ENCODE peak calls at places on chromosomes 3 and 15, in six cellular contexts. One of them, this sample, is unnamed.

GRCh38 chr15:22850055-22850454 is 11.6 kb downstream of the NIPA2 start:
- DNase-seq in breast epithelium: no peak
- DNase-seq in astrocyte: peak
- DNase-seq in A549: no peak
- DNase-seq in fibroblast of lung: no peak
- DNase-seq in GM12865: no peak
- DNase-seq in this sample: no peak

GRCh38 chr15:80878242-80878866 is 99.2 kb downstream of the CEMIP start:
- DNase-seq in A549: no peak
- DNase-seq in GM12865: no peak
- DNase-seq in fibroblast of lung: no peak
- DNase-seq in astrocyte: no peak
- DNase-seq in breast epithelium: no peak
- DNase-seq in this sample: no peak

GRCh38 chr3:139468407-139468806 is 7.9 kb downstream of the RBP2 start:
- DNase-seq in A549: no peak
- DNase-seq in astrocyte: no peak
- DNase-seq in GM12865: no peak
- DNase-seq in fibroblast of lung: no peak
- DNase-seq in breast epithelium: no peak
- DNase-seq in this sample: no peak

GRCh38 chr15:62844564-62845235 is 197.8 kb upstream of the TPM1 start:
- DNase-seq in fibroblast of lung: no peak
- DNase-seq in breast epithelium: no peak
- DNase-seq in astrocyte: peak
- DNase-seq in A549: no peak
- DNase-seq in GM12865: no peak
- DNase-seq in this sample: no peak

GRCh38 chr15:56608140-56608778 is 125.0 kb downstream of the ZNF280D start:
- DNase-seq in GM12865: peak
- DNase-seq in astrocyte: peak
- DNase-seq in breast epithelium: no peak
- DNase-seq in A549: no peak
- DNase-seq in fibroblast of lung: no peak
- DNase-seq in this sample: peak

GRCh38 chr3:11155341-11156025 is 1.2 kb downstream of the HRH1 start:
- DNase-seq in fibroblast of lung: peak
- DNase-seq in astrocyte: peak
- DNase-seq in GM12865: peak
- DNase-seq in A549: peak
- DNase-seq in breast epithelium: peak
- DNase-seq in this sample: peak

GRCh38 chr15:74816624-74817369 is 4.2 kb downstream of the LMAN1L start:
- DNase-seq in A549: no peak
- DNase-seq in breast epithelium: no peak
- DNase-seq in fibroblast of lung: no peak
- DNase-seq in GM12865: no peak
- DNase-seq in astrocyte: no peak
- DNase-seq in this sample: no peak

GRCh38 chr3:37054370-37054769 is 61.1 kb downstream of the MLH1 start:
- DNase-seq in A549: peak
- DNase-seq in breast epithelium: no peak
- DNase-seq in GM12865: peak
- DNase-seq in astrocyte: peak
- DNase-seq in fibroblast of lung: peak
- DNase-seq in this sample: peak

GRCh38 chr3:150544040-150544439 is 2.3 kb downstream of the SERP1 start:
- DNase-seq in breast epithelium: no peak
- DNase-seq in astrocyte: peak
- DNase-seq in GM12865: no peak
- DNase-seq in A549: no peak
- DNase-seq in fibroblast of lung: peak
- DNase-seq in this sample: no peak

GRCh38 chr3:9347086-9347485 is 15.8 kb upstream of the THUMPD3 start:
- DNase-seq in fibroblast of lung: peak
- DNase-seq in astrocyte: peak
- DNase-seq in breast epithelium: no peak
- DNase-seq in A549: no peak
- DNase-seq in GM12865: no peak
- DNase-seq in this sample: no peak

GRCh38 chr3:63943678-63944077 is 31.5 kb upstream of the SCAANT1 start:
- DNase-seq in astrocyte: no peak
- DNase-seq in fibroblast of lung: no peak
- DNase-seq in A549: no peak
- DNase-seq in breast epithelium: no peak
- DNase-seq in GM12865: no peak
- DNase-seq in this sample: no peak

GRCh38 chr3:184336484-184337230 is 743 bp upstream of the FAM131A start:
- DNase-seq in fibroblast of lung: peak
- DNase-seq in astrocyte: peak
- DNase-seq in A549: peak
- DNase-seq in breast epithelium: peak
- DNase-seq in GM12865: no peak
- DNase-seq in this sample: no peak

GRCh38 chr15:76239786-76240185 is 71.5 kb downstream of the ETFA start:
- DNase-seq in astrocyte: peak
- DNase-seq in A549: no peak
- DNase-seq in GM12865: no peak
- DNase-seq in fibroblast of lung: no peak
- DNase-seq in breast epithelium: no peak
- DNase-seq in this sample: no peak

GRCh38 chr3:49454898-49455681 is 15.0 kb upstream of the DAG1 start:
- DNase-seq in breast epithelium: no peak
- DNase-seq in fibroblast of lung: no peak
- DNase-seq in astrocyte: no peak
- DNase-seq in GM12865: no peak
- DNase-seq in A549: no peak
- DNase-seq in this sample: no peak

GRCh38 chr3:71584216-71585061 is 911 bp upstream of the FOXP1 start:
- DNase-seq in astrocyte: peak
- DNase-seq in A549: peak
- DNase-seq in breast epithelium: peak
- DNase-seq in fibroblast of lung: peak
- DNase-seq in GM12865: peak
- DNase-seq in this sample: no peak

GRCh38 chr3:159032311-159032710 is 230.5 kb downstream of the MFSD1 start:
- DNase-seq in astrocyte: peak
- DNase-seq in breast epithelium: no peak
- DNase-seq in GM12865: no peak
- DNase-seq in fibroblast of lung: no peak
- DNase-seq in A549: no peak
- DNase-seq in this sample: no peak

GRCh38 chr3:193943200-193943599 is 192.7 kb upstream of the HES1 start:
- DNase-seq in A549: no peak
- DNase-seq in fibroblast of lung: no peak
- DNase-seq in breast epithelium: no peak
- DNase-seq in GM12865: no peak
- DNase-seq in astrocyte: no peak
- DNase-seq in this sample: no peak

GRCh38 chr3:193939527-193939926 is 196.4 kb upstream of the HES1 start:
- DNase-seq in GM12865: no peak
- DNase-seq in breast epithelium: no peak
- DNase-seq in A549: no peak
- DNase-seq in fibroblast of lung: no peak
- DNase-seq in astrocyte: no peak
- DNase-seq in this sample: no peak

GRCh38 chr3:193942516-193943055 is 193.4 kb upstream of the HES1 start:
- DNase-seq in A549: peak
- DNase-seq in fibroblast of lung: no peak
- DNase-seq in GM12865: no peak
- DNase-seq in breast epithelium: no peak
- DNase-seq in astrocyte: no peak
- DNase-seq in this sample: no peak

GRCh38 chr3:193940526-193940925 is 195.4 kb upstream of the HES1 start:
- DNase-seq in A549: no peak
- DNase-seq in breast epithelium: no peak
- DNase-seq in GM12865: no peak
- DNase-seq in fibroblast of lung: no peak
- DNase-seq in astrocyte: no peak
- DNase-seq in this sample: no peak

DNA sequence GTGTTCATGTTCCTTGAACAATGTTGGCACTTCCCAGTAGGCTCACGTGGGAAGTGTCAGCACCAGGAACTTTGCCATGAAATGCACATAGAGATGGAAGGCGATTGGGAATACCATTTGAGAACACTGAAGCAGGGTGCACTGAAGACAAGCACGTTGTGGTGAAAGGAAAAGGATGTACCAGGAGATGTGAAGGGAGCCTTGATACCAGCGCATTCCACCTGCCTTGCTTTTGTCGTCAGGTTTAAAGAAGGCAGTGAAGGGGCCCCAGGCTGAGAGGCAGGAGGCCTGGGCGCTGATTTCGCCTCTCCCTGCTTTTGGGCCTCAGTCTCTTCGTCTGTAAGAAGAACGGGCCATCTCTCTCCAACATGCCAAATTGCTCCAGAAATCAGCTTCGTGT is 194.5 kb upstream of the HES1 start:
- DNase-seq in A549: no peak
- DNase-seq in fibroblast of lung: no peak
- DNase-seq in GM12865: no peak
- DNase-seq in astrocyte: no peak
- DNase-seq in breast epithelium: no peak
- DNase-seq in this sample: no peak
- H3K4me3 ChIP-seq in A549: no peak
- H3K4me3 ChIP-seq in fibroblast of lung: no peak
- H3K4me3 ChIP-seq in GM12865: no peak
- H3K4me3 ChIP-seq in astrocyte: no peak
- H3K4me3 ChIP-seq in breast epithelium: no peak
- H3K4me3 ChIP-seq in this sample: no peak

GRCh38 chr15:84034831-84035753 is 200.5 kb upstream of the GOLGA6L4 start:
- DNase-seq in A549: peak
- DNase-seq in astrocyte: peak
- DNase-seq in fibroblast of lung: peak
- DNase-seq in GM12865: peak
- DNase-seq in breast epithelium: no peak
- DNase-seq in this sample: peak
- TF ChIP-seq CTCF in A549: peak
- TF ChIP-seq CTCF in astrocyte: peak
- TF ChIP-seq CTCF in fibroblast of lung: peak
- TF ChIP-seq CTCF in GM12865: peak
- TF ChIP-seq CTCF in breast epithelium: peak
- TF ChIP-seq CTCF in this sample: peak

GRCh38 chr3:141877911-141878310 is 1.5 kb downstream of the ATP1B3 start:
- DNase-seq in A549: peak
- DNase-seq in breast epithelium: no peak
- DNase-seq in astrocyte: peak
- DNase-seq in GM12865: peak
- DNase-seq in fibroblast of lung: peak
- DNase-seq in this sample: no peak

GRCh38 chr3:141876381-141876890 is at the start of gene ATP1B3:
- DNase-seq in GM12865: peak
- DNase-seq in fibroblast of lung: peak
- DNase-seq in breast epithelium: peak
- DNase-seq in A549: peak
- DNase-seq in astrocyte: peak
- DNase-seq in this sample: no peak

GRCh38 chr3:141878326-141878725 is 1.9 kb downstream of the ATP1B3 start:
- DNase-seq in GM12865: no peak
- DNase-seq in fibroblast of lung: no peak
- DNase-seq in breast epithelium: no peak
- DNase-seq in astrocyte: no peak
- DNase-seq in A549: no peak
- DNase-seq in this sample: no peak

GRCh38 chr3:141876891-141877561 is 583 bp downstream of the ATP1B3 start:
- DNase-seq in breast epithelium: peak
- DNase-seq in fibroblast of lung: peak
- DNase-seq in A549: peak
- DNase-seq in astrocyte: peak
- DNase-seq in GM12865: peak
- DNase-seq in this sample: no peak

DNA sequence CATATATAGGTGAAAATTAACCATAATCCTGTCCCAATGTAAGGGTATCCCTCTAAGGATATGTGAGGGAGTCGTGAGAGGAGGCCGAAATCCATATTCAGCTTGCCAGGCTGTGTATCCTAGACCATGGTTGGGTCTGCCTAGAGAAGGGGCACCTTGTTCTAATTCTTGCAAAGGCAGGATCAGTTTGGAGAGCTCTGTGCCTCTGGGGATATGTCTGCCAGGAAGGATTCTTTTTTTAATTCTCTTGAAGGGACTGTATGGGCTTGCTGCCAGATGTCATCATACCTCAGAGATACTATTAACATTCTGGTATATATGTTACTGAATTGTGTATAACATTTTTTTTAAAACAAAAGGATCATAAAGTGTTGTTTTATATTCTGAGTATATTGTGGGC is 2.4 kb downstream of the ATP1B3 start:
- DNase-seq in breast epithelium: no peak
- DNase-seq in GM12865: no peak
- DNase-seq in astrocyte: no peak
- DNase-seq in fibroblast of lung: peak
- DNase-seq in A549: no peak
- DNase-seq in this sample: no peak
- H3K4me3 ChIP-seq in breast epithelium: peak
- H3K4me3 ChIP-seq in GM12865: peak
- H3K4me3 ChIP-seq in astrocyte: peak
- H3K4me3 ChIP-seq in fibroblast of lung: peak
- H3K4me3 ChIP-seq in A549: peak
- H3K4me3 ChIP-seq in this sample: peak

DNA sequence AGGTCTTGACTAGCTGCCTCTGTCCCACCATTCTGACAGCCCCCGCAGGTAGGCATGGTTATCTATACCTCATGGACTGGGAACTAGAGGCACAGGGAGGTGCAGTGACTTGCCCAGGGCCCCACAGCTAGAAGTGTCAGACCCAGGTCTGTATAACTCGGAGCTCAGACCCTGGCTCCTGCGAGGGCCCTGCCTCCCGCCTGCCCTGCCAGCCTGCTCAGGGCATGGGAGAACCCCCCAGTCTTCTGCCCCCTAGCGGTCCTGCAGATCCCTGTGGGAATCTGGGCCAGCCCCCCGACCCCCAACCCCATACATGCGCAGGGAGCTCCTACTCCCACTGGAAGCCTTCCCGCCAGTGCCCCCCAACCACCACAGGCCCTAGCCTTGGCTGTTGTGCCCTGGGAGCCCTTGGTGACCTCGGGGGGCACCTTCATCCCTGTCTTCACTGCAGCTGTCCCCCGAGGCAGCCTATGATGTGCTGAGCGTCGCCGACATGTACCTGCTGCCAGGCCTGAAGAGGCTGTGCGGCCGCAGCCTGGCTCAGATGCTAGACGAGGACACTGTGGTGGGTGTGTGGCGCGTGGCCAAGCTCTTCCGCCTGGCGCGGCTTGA is 6.9 kb downstream of the ABTB1 start:
- DNase-seq in astrocyte: no peak
- DNase-seq in GM12865: no peak
- DNase-seq in breast epithelium: no peak
- DNase-seq in fibroblast of lung: no peak
- DNase-seq in A549: no peak
- DNase-seq in this sample: no peak
- TF ChIP-seq CTCF in astrocyte: no peak
- TF ChIP-seq CTCF in GM12865: peak
- TF ChIP-seq CTCF in breast epithelium: no peak
- TF ChIP-seq CTCF in fibroblast of lung: no peak
- TF ChIP-seq CTCF in A549: no peak
- TF ChIP-seq CTCF in this sample: peak

GRCh38 chr15:89363133-89363532 is 28.5 kb upstream of the POLG start:
- DNase-seq in breast epithelium: no peak
- DNase-seq in fibroblast of lung: no peak
- DNase-seq in astrocyte: no peak
- DNase-seq in GM12865: no peak
- DNase-seq in A549: no peak
- DNase-seq in this sample: no peak
- H3K4me3 ChIP-seq in breast epithelium: no peak
- H3K4me3 ChIP-seq in fibroblast of lung: no peak
- H3K4me3 ChIP-seq in astrocyte: no peak
- H3K4me3 ChIP-seq in GM12865: no peak
- H3K4me3 ChIP-seq in A549: no peak
- H3K4me3 ChIP-seq in this sample: no peak